ENCODE peak calls at places on chromosome 22, in four cellular contexts. One of them, this sample, is unnamed.

GRCh38 chr22:25024895-25025294 is 72.4 kb downstream of the KIAA1671 start:
- DNase-seq in heart left ventricle: no peak
- DNase-seq in caudate nucleus: no peak
- DNase-seq in body of pancreas: no peak
- DNase-seq in this sample: no peak

GRCh38 chr22:36238348-36239149 is 778 bp downstream of the APOL2 start:
- DNase-seq in caudate nucleus: no peak
- DNase-seq in heart left ventricle: peak
- DNase-seq in body of pancreas: peak
- DNase-seq in this sample: peak

GRCh38 chr22:47180796-47181195 is 418.3 kb downstream of the TBC1D22A start:
- DNase-seq in body of pancreas: no peak
- DNase-seq in caudate nucleus: no peak
- DNase-seq in heart left ventricle: no peak
- DNase-seq in this sample: no peak

GRCh38 chr22:36360871-36361383 is 26.8 kb downstream of the MYH9 start:
- DNase-seq in caudate nucleus: no peak
- DNase-seq in body of pancreas: no peak
- DNase-seq in heart left ventricle: no peak
- DNase-seq in this sample: peak

GRCh38 chr22:50613291-50613981 is 12.8 kb downstream of the MAPK8IP2 start:
- DNase-seq in caudate nucleus: no peak
- DNase-seq in heart left ventricle: peak
- DNase-seq in body of pancreas: peak
- DNase-seq in this sample: no peak

GRCh38 chr22:39519681-39520053 is 695 bp upstream of the ATF4 start:
- DNase-seq in caudate nucleus: peak
- DNase-seq in heart left ventricle: peak
- DNase-seq in body of pancreas: peak
- DNase-seq in this sample: no peak

GRCh38 chr22:36088292-36088691 is 59.7 kb upstream of the RBFOX2 start:
- DNase-seq in heart left ventricle: no peak
- DNase-seq in caudate nucleus: no peak
- DNase-seq in body of pancreas: no peak
- DNase-seq in this sample: no peak

GRCh38 chr22:26321469-26321913 is 107.6 kb upstream of the ASPHD2 start:
- DNase-seq in heart left ventricle: peak
- DNase-seq in body of pancreas: peak
- DNase-seq in caudate nucleus: no peak
- DNase-seq in this sample: peak

GRCh38 chr22:26707090-26707489 is 49.7 kb downstream of the MIAT start:
- DNase-seq in caudate nucleus: no peak
- DNase-seq in heart left ventricle: no peak
- DNase-seq in body of pancreas: no peak
- DNase-seq in this sample: no peak

GRCh38 chr22:24514241-24515024 is 19.3 kb downstream of the UPB1 start:
- DNase-seq in body of pancreas: peak
- DNase-seq in heart left ventricle: no peak
- DNase-seq in caudate nucleus: no peak
- DNase-seq in this sample: no peak

GRCh38 chr22:23820748-23821211 is 18.0 kb downstream of the DERL3 start:
- DNase-seq in heart left ventricle: no peak
- DNase-seq in caudate nucleus: no peak
- DNase-seq in body of pancreas: no peak
- DNase-seq in this sample: no peak

GRCh38 chr22:23495614-23496444 is 84.3 kb downstream of the IGLL1 start:
- DNase-seq in heart left ventricle: no peak
- DNase-seq in caudate nucleus: no peak
- DNase-seq in body of pancreas: no peak
- DNase-seq in this sample: no peak

GRCh38 chr22:22926359-22927195 is 39.0 kb downstream of the IGLL5 start:
- DNase-seq in body of pancreas: no peak
- DNase-seq in caudate nucleus: no peak
- DNase-seq in heart left ventricle: no peak
- DNase-seq in this sample: no peak

GRCh38 chr22:48088226-48088625 is 1325.8 kb downstream of the TBC1D22A start:
- DNase-seq in heart left ventricle: no peak
- DNase-seq in body of pancreas: no peak
- DNase-seq in caudate nucleus: no peak
- DNase-seq in this sample: no peak

GRCh38 chr22:27123880-27124279 is 466.5 kb downstream of the MIAT start:
- DNase-seq in caudate nucleus: no peak
- DNase-seq in body of pancreas: no peak
- DNase-seq in heart left ventricle: no peak
- DNase-seq in this sample: no peak

GRCh38 chr22:38222797-38223119 is 21.0 kb downstream of the MAFF start:
- DNase-seq in body of pancreas: no peak
- DNase-seq in caudate nucleus: no peak
- DNase-seq in heart left ventricle: no peak
- DNase-seq in this sample: no peak
- H3K27ac ChIP-seq in body of pancreas: no peak
- H3K27ac ChIP-seq in caudate nucleus: no peak
- H3K27ac ChIP-seq in heart left ventricle: no peak
- H3K27ac ChIP-seq in this sample: no peak

GRCh38 chr22:42160251-42160650 is 29.6 kb upstream of the CYP2D6 start:
- DNase-seq in caudate nucleus: no peak
- DNase-seq in body of pancreas: no peak
- DNase-seq in heart left ventricle: no peak
- DNase-seq in this sample: no peak

GRCh38 chr22:42156121-42156520 is 25.5 kb upstream of the CYP2D6 start:
- DNase-seq in heart left ventricle: no peak
- DNase-seq in body of pancreas: peak
- DNase-seq in caudate nucleus: no peak
- DNase-seq in this sample: no peak

GRCh38 chr22:42160830-42161696 is 30.5 kb upstream of the CYP2D6 start:
- DNase-seq in body of pancreas: no peak
- DNase-seq in caudate nucleus: no peak
- DNase-seq in heart left ventricle: no peak
- DNase-seq in this sample: no peak

GRCh38 chr22:42156597-42156996 is 26.0 kb upstream of the CYP2D6 start:
- DNase-seq in heart left ventricle: no peak
- DNase-seq in body of pancreas: no peak
- DNase-seq in caudate nucleus: no peak
- DNase-seq in this sample: no peak

GRCh38 chr22:42158456-42159132 is 28.0 kb upstream of the CYP2D6 start:
- DNase-seq in caudate nucleus: no peak
- DNase-seq in heart left ventricle: no peak
- DNase-seq in body of pancreas: no peak
- DNase-seq in this sample: no peak
- H3K27ac ChIP-seq in caudate nucleus: no peak
- H3K27ac ChIP-seq in heart left ventricle: no peak
- H3K27ac ChIP-seq in body of pancreas: no peak
- H3K27ac ChIP-seq in this sample: no peak

DNA sequence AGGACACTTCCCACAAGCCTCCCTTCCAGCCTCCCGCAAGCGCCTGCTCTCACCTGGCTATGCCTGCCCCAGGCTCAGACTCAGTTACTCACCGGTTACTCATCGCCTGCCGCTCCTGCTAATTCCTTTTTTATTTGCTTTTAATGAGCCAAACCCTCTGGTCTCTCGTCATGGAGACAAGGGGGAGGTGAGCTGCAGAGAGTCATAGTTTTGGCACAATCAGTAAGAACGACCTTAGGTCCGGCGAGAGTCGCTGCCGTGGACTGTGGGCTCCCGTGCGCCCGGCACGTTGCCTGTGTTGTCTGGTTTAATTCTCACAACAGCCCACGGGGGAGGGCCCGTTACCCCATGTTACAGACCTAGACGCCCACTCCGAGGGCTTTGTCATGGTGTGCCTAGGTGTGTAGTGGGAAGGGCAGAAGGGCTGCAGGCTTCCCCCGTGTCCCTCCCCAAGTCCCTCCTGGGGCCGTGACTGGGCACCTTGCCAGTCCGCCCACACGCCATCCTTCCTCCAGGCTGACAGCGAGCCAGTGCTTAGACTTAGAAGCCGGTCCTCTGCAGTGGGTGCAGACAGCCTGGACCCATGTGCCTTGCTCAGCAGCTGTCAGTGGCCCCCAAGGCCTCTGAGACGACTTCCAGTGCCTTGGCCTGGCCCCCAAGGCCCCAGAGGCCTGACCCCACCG is 42.2 kb downstream of the WNT7B start:
- DNase-seq in body of pancreas: peak
- DNase-seq in heart left ventricle: no peak
- DNase-seq in caudate nucleus: no peak
- DNase-seq in this sample: peak
- H3K27ac ChIP-seq in body of pancreas: no peak
- H3K27ac ChIP-seq in heart left ventricle: no peak
- H3K27ac ChIP-seq in caudate nucleus: no peak
- H3K27ac ChIP-seq in this sample: no peak

GRCh38 chr22:28395520-28395919 is 284.1 kb downstream of the TTC28 start:
- DNase-seq in heart left ventricle: no peak
- DNase-seq in body of pancreas: no peak
- DNase-seq in caudate nucleus: no peak
- DNase-seq in this sample: no peak
- H3K27ac ChIP-seq in heart left ventricle: no peak
- H3K27ac ChIP-seq in body of pancreas: no peak
- H3K27ac ChIP-seq in caudate nucleus: no peak
- H3K27ac ChIP-seq in this sample: peak

GRCh38 chr22:46057206-46057605 is 80.2 kb upstream of the WNT7B start:
- DNase-seq in heart left ventricle: peak
- DNase-seq in body of pancreas: peak
- DNase-seq in caudate nucleus: no peak
- DNase-seq in this sample: no peak

GRCh38 chr22:46058591-46059519 is 81.9 kb upstream of the WNT7B start:
- DNase-seq in heart left ventricle: peak
- DNase-seq in caudate nucleus: no peak
- DNase-seq in body of pancreas: peak
- DNase-seq in this sample: no peak

GRCh38 chr22:46055851-46056168 is 78.8 kb upstream of the WNT7B start:
- DNase-seq in heart left ventricle: no peak
- DNase-seq in body of pancreas: no peak
- DNase-seq in caudate nucleus: no peak
- DNase-seq in this sample: peak

GRCh38 chr22:46056169-46057041 is 79.4 kb upstream of the WNT7B start:
- DNase-seq in body of pancreas: peak
- DNase-seq in heart left ventricle: peak
- DNase-seq in caudate nucleus: peak
- DNase-seq in this sample: peak

DNA sequence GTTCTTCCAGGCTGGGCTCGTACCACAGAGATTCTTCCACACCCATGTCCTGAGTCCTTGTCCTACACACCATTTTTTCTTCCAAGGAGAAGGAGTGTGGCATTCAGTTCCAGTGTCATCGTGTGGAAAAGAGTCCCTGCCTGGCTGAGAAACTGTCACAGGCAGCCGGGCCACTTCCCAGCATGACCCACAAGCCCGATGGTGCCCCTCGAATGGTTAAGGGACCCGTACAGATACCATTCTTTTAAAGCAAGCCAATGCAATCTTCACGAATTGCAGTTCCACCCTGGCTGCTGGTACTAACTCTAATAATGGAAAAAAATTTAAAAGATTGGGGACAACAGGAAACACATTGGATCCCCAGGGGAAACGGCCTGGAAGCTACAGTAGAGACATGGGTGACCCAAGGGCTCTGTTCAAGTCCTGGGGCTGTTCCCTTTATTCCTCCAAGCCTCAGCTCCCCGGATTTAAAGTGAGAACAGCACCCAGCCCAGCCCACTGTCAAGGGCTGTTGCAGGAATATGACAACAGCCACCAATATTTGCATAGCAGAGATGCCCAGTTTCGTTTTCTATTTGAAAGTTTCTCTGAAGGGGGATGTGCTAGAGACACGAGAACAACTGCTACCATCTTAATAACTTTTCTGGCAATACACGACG is 80.9 kb upstream of the WNT7B start:
- DNase-seq in body of pancreas: peak
- DNase-seq in heart left ventricle: peak
- DNase-seq in caudate nucleus: no peak
- DNase-seq in this sample: peak
- H3K27ac ChIP-seq in body of pancreas: peak
- H3K27ac ChIP-seq in heart left ventricle: peak
- H3K27ac ChIP-seq in caudate nucleus: peak
- H3K27ac ChIP-seq in this sample: peak

GRCh38 chr22:31248965-31249940 is 37.2 kb downstream of the LIMK2 start:
- DNase-seq in body of pancreas: no peak
- DNase-seq in caudate nucleus: peak
- DNase-seq in heart left ventricle: no peak
- DNase-seq in this sample: no peak
- H3K27ac ChIP-seq in body of pancreas: peak
- H3K27ac ChIP-seq in caudate nucleus: peak
- H3K27ac ChIP-seq in heart left ventricle: peak
- H3K27ac ChIP-seq in this sample: no peak

DNA sequence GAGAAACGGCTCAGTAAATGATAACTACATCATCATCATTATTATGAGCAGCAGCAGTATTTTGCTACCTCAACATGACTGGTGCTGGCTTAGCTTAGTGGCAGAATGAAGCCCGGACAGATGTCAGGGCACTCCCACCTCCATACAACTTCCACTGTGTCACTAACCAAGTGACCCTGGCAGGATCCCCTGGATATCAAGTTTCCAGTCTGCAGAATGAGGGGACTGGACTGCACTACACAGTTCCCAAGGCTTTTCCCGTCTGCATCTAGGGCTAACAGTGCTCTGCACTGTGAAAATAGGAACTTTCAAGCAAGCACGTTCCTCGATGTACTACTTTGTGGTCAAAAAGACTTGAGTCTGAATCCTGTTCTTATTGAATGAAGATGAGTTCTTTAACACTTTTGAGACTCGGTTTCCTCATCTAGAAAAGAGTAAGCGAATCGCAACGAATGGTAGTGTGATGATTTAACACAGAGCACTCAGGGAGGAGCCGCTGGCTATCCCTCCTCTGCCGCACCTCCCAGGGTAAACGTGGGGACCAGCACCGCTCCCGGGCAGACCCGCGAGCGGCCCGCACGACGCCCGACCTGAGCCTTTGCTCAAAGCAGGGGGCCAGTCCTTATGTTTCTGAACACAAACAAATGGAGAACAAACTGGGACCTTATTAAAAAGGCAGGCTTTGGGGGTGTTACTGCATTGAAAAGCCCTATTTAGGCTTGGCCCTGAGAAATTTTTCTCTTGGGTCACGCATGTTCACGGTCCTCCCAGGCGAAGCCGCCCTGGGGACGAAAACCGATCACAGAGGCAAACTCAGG is 910 bp downstream of the CLTCL1 start:
- DNase-seq in heart left ventricle: no peak
- DNase-seq in caudate nucleus: no peak
- DNase-seq in body of pancreas: no peak
- DNase-seq in this sample: peak
- H3K27ac ChIP-seq in heart left ventricle: peak
- H3K27ac ChIP-seq in caudate nucleus: no peak
- H3K27ac ChIP-seq in body of pancreas: no peak
- H3K27ac ChIP-seq in this sample: peak

DNA sequence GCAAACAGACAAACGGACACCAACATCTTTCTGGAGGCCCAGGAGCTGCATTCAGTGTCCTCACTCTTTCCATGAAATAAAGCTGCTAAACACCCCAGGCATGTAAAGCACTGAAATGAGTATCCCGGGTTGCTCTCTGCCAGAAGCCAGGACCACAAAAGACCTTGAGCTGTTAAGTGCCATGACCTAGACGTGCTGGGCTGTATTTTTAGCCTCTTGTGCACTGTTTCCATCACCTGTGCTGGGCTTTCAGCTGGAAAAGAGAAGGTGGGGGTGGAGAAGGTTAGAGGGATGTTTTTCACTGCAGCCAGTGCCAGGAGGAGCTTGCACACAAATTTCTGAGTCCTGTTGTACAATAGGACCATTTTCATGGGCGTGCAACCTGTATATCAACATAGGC is 3.4 kb upstream of the KREMEN1 start:
- DNase-seq in heart left ventricle: no peak
- DNase-seq in caudate nucleus: no peak
- DNase-seq in body of pancreas: no peak
- DNase-seq in this sample: no peak
- H3K27ac ChIP-seq in heart left ventricle: no peak
- H3K27ac ChIP-seq in caudate nucleus: no peak
- H3K27ac ChIP-seq in body of pancreas: no peak
- H3K27ac ChIP-seq in this sample: no peak

GRCh38 chr22:30209642-30210041 is 36.9 kb downstream of the LIF start:
- DNase-seq in caudate nucleus: no peak
- DNase-seq in heart left ventricle: no peak
- DNase-seq in body of pancreas: no peak
- DNase-seq in this sample: no peak
- H3K27ac ChIP-seq in caudate nucleus: no peak
- H3K27ac ChIP-seq in heart left ventricle: peak
- H3K27ac ChIP-seq in body of pancreas: peak
- H3K27ac ChIP-seq in this sample: no peak